ENCODE peak calls at places on chromosomes 5 and 9, in four cellular contexts. H is Peyer's patch, U is upper lobe of right lung, B is DND-41. N is an unnamed sample.

GRCh38 chr5:50807661-50808060 is 141.2 kb downstream of the PARP8 start:
- DNase-seq in H (no peak), U (no peak), B (no peak), N (no peak)

GRCh38 chr9:101706929-101707328 is 31.5 kb downstream of the GRIN3A start:
- DNase-seq in H (no peak), U (no peak), B (no peak), N (no peak)

GRCh38 chr5:173888473-173889135 is 455 bp downstream of the CPEB4 start:
- DNase-seq in H (no peak), U (peak; percentile 74), B (peak; percentile 13), N (no peak)

GRCh38 chr9:134375430-134376385 is 49.5 kb downstream of the RXRA start:
- DNase-seq in H (no peak), U (no peak), B (no peak), N (peak; percentile 54)

GRCh38 chr5:124746916-124747769 is 704 bp upstream of the ZNF608 start:
- DNase-seq in H (peak; percentile 70), U (peak; percentile 81), B (no peak), N (peak; percentile 85)

GRCh38 chr9:77926314-77926959 is 105.2 kb downstream of the GNAQ start:
- DNase-seq in H (no peak), U (no peak), B (no peak), N (no peak)

GRCh38 chr5:148202531-148203092 is at the start of gene SPINK6:
- DNase-seq in H (no peak), U (no peak), B (no peak), N (no peak)

GRCh38 chr5:62260510-62260909 is 45.5 kb upstream of the KIF2A start:
- DNase-seq in H (no peak), U (no peak), B (no peak), N (no peak)

GRCh38 chr5:143605403-143606005 is 202.0 kb upstream of the NR3C1 start:
- DNase-seq in H (peak; percentile 43), U (no peak), B (peak; percentile 77), N (no peak)

GRCh38 chr9:123941535-123942070 is 11.7 kb upstream of the DENND1A start:
- DNase-seq in H (no peak), U (no peak), B (no peak), N (no peak)

GRCh38 chr5:167987490-167988270 is 303.8 kb upstream of the WWC1 start:
- DNase-seq in H (no peak), U (no peak), B (no peak), N (no peak)

GRCh38 chr9:124222918-124223720 is 34.6 kb upstream of the NEK6 start:
- DNase-seq in H (no peak), U (peak; percentile 89), B (no peak), N (peak; percentile 77)

GRCh38 chr5:113678924-113679575 is 165.6 kb downstream of the YTHDC2 start:
- DNase-seq in H (no peak), U (no peak), B (peak; percentile 39), N (peak; percentile 12)

GRCh38 chr5:65076251-65076869 is 307.6 kb downstream of the CWC27 start:
- DNase-seq in H (peak; percentile 69), U (no peak), B (peak; percentile 77), N (peak; percentile 13)

GRCh38 chr5:140262221-140262620 is 40.7 kb downstream of the PFDN1 start:
- DNase-seq in H (no peak), U (no peak), B (no peak), N (no peak)

GRCh38 chr9:130824079-130824478 is 11.0 kb upstream of the ABL1 start:
- DNase-seq in H (no peak), U (no peak), B (no peak), N (no peak)

GRCh38 chr9:130824616-130825015 is 10.4 kb upstream of the ABL1 start:
- DNase-seq in H (no peak), U (no peak), B (no peak), N (peak; percentile 39)

GRCh38 chr9:130825809-130826208 is 9.2 kb upstream of the ABL1 start:
- DNase-seq in H (no peak), U (no peak), B (no peak), N (no peak)

GRCh38 chr9:130823435-130823834 is 11.6 kb upstream of the ABL1 start:
- DNase-seq in H (no peak), U (no peak), B (no peak), N (no peak)

GRCh38 chr9:130825051-130825651 is 9.9 kb upstream of the ABL1 start:
- DNase-seq in H (no peak), U (no peak), B (no peak), N (peak; percentile 64)
- H3K27ac ChIP-seq in H (peak overlapping the region; percentile 74), U (peak overlapping the region; percentile 74), B (no peak overlapping the region), N (peak overlapping the region; percentile 88)

GRCh38 chr5:42952575-42952974 is 87.5 kb downstream of the ANXA2R start:
- DNase-seq in H (no peak), U (no peak), B (no peak), N (no peak)
- H3K4me3 ChIP-seq in H (peak overlapping the region; percentile 49), U (peak overlapping the region; percentile 56), B (no peak overlapping the region), N (no peak overlapping the region)

GRCh38 chr9:131277673-131278420 is 1.5 kb upstream of the FAM78A start:
- DNase-seq in H (peak; percentile 85), U (peak; percentile 87), B (peak; percentile 90), N (peak; percentile 60)
- H3K27me3 ChIP-seq in H (no peaks in the 10 kb centered on the region), U (peaks cover 20% of the 10 kb centered on the region), B (no peaks in the 10 kb centered on the region), N (no peaks in the 10 kb centered on the region)

GRCh38 chr9:89414670-89415069 is 83.2 kb downstream of the SEMA4D start:
- DNase-seq in H (no peak), U (no peak), B (no peak), N (no peak)
- H3K27ac ChIP-seq in H (no peak overlapping the region), U (no peak overlapping the region), B (peak overlapping the region; percentile 43), N (no peak overlapping the region)

GRCh38 chr5:161547573-161548471 is 1.3 kb upstream of the GABRB2 start:
- DNase-seq in H (no peak), U (no peak), B (no peak), N (peak; percentile 7)
- H3K4me3 ChIP-seq in H (peak overlapping the region; percentile 14), U (peak overlapping the region; percentile 49), B (no peak overlapping the region), N (peak overlapping the region; percentile 35)

GRCh38 chr9:137002646-137003041 is 6.3 kb upstream of the CLIC3 start:
- DNase-seq in H (no peak), U (no peak), B (no peak), N (no peak)
- H3K27me3 ChIP-seq in H (no peaks in the 10 kb centered on the region), U (no peaks in the 10 kb centered on the region), B (no peaks in the 10 kb centered on the region), N (no peaks in the 10 kb centered on the region)

N was measured in thyroid gland.